ENCODE peak calls at places on chromosomes 11 and 22, in six cellular contexts. H is upper lobe of left lung, S is HepG2, R is K562, A is A549, P is GM12878. X is an unnamed sample.

GRCh38 chr11:76524919-76525318 is 80.1 kb downstream of the EMSY start:
- ATAC-seq in H (no peak), S (no peak), R (no peak), A (no peak), P (no peak), X (peak)

GRCh38 chr11:6825333-6825744 is 20.1 kb upstream of the OR10A5 start:
- ATAC-seq in H (peak), S (no peak), R (peak), A (no peak), P (peak), X (no peak)

GRCh38 chr22:50010676-50011446 is 1.7 kb downstream of the IL17REL start:
- ATAC-seq in H (no peak), S (no peak), R (no peak), A (no peak), P (peak), X (no peak)

GRCh38 chr11:111748035-111748804 is 18.0 kb downstream of the PPP2R1B start:
- ATAC-seq in H (no peak), S (peak), R (peak), A (peak), P (no peak), X (no peak)

GRCh38 chr11:25309818-25310217 is 813.0 kb downstream of the LUZP2 start:
- ATAC-seq in H (no peak), S (no peak), R (no peak), A (no peak), P (no peak), X (no peak)

GRCh38 chr22:19968450-19968891 is 26.9 kb upstream of the TXNRD2 start:
- ATAC-seq in H (no peak), S (no peak), R (no peak), A (no peak), P (no peak), X (no peak)

GRCh38 chr11:114080769-114081168 is 21.3 kb downstream of the ZBTB16 start:
- ATAC-seq in H (no peak), S (no peak), R (no peak), A (no peak), P (no peak), X (no peak)

GRCh38 chr22:27809700-27810365 is 8.3 kb upstream of the MN1 start:
- ATAC-seq in H (no peak), S (no peak), R (no peak), A (no peak), P (no peak), X (peak)

GRCh38 chr22:30474683-30475424 is 3.0 kb upstream of the SEC14L3 start:
- ATAC-seq in H (peak), S (no peak), R (no peak), A (no peak), P (no peak), X (no peak)

GRCh38 chr11:128689946-128690745 is 3.7 kb upstream of the FLI1 start:
- ATAC-seq in H (no peak), S (no peak), R (no peak), A (no peak), P (no peak), X (no peak)

GRCh38 chr11:508956-509355 is 1.9 kb upstream of the RNH1 start:
- ATAC-seq in H (no peak), S (no peak), R (no peak), A (no peak), P (no peak), X (no peak)

GRCh38 chr11:62104816-62105610 is 18.8 kb upstream of the INCENP start:
- ATAC-seq in H (peak), S (no peak), R (peak), A (no peak), P (no peak), X (peak)

GRCh38 chr11:130623909-130624668 is 175.6 kb downstream of the ADAMTS15 start:
- ATAC-seq in H (peak), S (no peak), R (no peak), A (peak), P (no peak), X (peak)

GRCh38 chr11:112769573-112769972 is 191.6 kb upstream of the NCAM1 start:
- ATAC-seq in H (no peak), S (no peak), R (no peak), A (no peak), P (no peak), X (no peak)

GRCh38 chr11:6606471-6607189 is 3.1 kb downstream of the ILK start:
- ATAC-seq in H (peak), S (peak), R (peak), A (peak), P (peak), X (peak)

GRCh38 chr11:8429483-8429882 is 164.5 kb downstream of the STK33 start:
- ATAC-seq in H (no peak), S (no peak), R (no peak), A (no peak), P (no peak), X (no peak)

GRCh38 chr11:69330330-69330729 is 36.4 kb downstream of the MYEOV start:
- ATAC-seq in H (no peak), S (no peak), R (no peak), A (no peak), P (no peak), X (no peak)

GRCh38 chr11:13850256-13851010 is 112.1 kb upstream of the SPON1 start:
- ATAC-seq in H (no peak), S (no peak), R (no peak), A (no peak), P (no peak), X (no peak)

GRCh38 chr11:110982214-110982613 is 263.3 kb upstream of the POU2AF2 start:
- ATAC-seq in H (no peak), S (no peak), R (no peak), A (no peak), P (no peak), X (no peak)

GRCh38 chr11:110287537-110287936 is 8.9 kb downstream of the RDX start:
- ATAC-seq in H (no peak), S (no peak), R (peak), A (no peak), P (peak), X (no peak)

GRCh38 chr22:25028841-25029141 is 76.3 kb downstream of the KIAA1671 start:
- ATAC-seq in H (no peak), S (no peak), R (peak), A (peak), P (no peak), X (no peak)

GRCh38 chr11:6587360-6587953 is 16.0 kb downstream of the RRP8 start:
- ATAC-seq in H (no peak), S (no peak), R (no peak), A (peak), P (no peak), X (peak)

GRCh38 chr11:61152816-61153592 is 8.2 kb downstream of the VPS37C start:
- ATAC-seq in H (no peak), S (no peak), R (peak), A (peak), P (no peak), X (peak)

GRCh38 chr22:45159652-45160462 is 3.9 kb upstream of the NUP50 start:
- ATAC-seq in H (no peak), S (peak), R (no peak), A (peak), P (no peak), X (no peak)

GRCh38 chr22:22380098-22381030 is 128.2 kb downstream of the ZNF280B start:
- ATAC-seq in H (peak), S (peak), R (peak), A (peak), P (peak), X (no peak)

GRCh38 chr11:71580057-71581003 is 2.3 kb downstream of the KRTAP5-11 start:
- ATAC-seq in H (peak), S (peak), R (peak), A (peak), P (peak), X (peak)

GRCh38 chr11:94853836-94854235 is 85.7 kb downstream of the AMOTL1 start:
- ATAC-seq in H (no peak), S (no peak), R (no peak), A (no peak), P (no peak), X (no peak)

GRCh38 chr11:70674605-70675004 is 276.3 kb downstream of the CTTN start:
- ATAC-seq in H (no peak), S (no peak), R (no peak), A (no peak), P (no peak), X (no peak)

GRCh38 chr11:76602431-76602861 is 68.1 kb downstream of the LRRC32 start:
- ATAC-seq in H (peak), S (no peak), R (peak), A (no peak), P (no peak), X (peak)

GRCh38 chr11:60119708-60120107 is 31.2 kb downstream of the MS4A2 start:
- ATAC-seq in H (no peak), S (no peak), R (no peak), A (no peak), P (no peak), X (no peak)

GRCh38 chr11:75495749-75496641 is 29.7 kb downstream of the GDPD5 start:
- ATAC-seq in H (no peak), S (peak), R (peak), A (peak), P (no peak), X (no peak)
- TF ChIP-seq CTCF in H (peak), S (peak), R (peak), A (peak), P (peak), X (no peak)

DNA sequence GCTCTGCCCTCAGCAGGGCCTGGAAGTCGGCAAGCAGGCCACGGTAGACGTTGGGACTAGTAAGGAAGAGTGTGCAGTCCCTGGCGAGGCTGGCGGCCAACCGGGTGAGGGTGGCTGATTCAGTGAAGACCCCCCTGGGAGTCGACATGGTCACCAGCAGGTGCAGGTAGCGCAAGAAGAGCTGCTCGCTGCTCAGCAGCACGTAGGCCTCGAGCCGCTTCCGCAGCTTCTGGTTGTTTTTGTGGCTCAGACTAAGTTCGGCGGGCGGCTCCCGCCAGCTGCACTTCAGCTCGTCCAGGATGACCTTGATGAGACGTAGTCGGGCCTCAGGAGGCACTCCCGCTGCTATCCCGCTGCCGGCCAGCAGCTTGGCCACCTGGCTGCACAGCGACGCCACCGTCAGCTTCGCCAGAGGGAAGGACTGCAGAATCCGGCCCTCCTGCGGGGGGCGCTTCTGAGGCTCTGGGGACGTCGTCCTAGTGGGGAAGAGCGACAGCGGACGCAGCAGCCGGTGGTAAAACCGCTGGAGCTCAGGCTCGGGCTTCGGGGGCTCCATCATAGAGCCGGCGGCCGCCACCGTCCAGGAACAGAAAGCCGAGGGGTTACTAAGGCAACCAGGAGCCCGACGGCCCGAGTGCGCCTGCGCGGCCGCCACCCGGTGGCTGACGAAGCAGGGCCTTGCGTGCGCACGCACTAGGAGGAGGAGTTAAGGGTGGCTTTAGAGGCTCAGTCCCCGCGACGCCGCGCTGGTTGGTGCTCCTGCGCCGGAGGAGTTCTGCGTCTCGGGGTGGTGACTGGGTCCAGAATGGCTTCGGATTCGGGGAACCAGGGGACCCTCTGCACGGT is at the start of the genes CCDC87 and CCS:
- ATAC-seq in H (peak), S (peak), R (peak), A (peak), P (peak), X (peak)
- TF ChIP-seq EP300 in H (no peak), S (no peak), R (no peak), A (no peak), P (no peak), X (no peak)

DNA sequence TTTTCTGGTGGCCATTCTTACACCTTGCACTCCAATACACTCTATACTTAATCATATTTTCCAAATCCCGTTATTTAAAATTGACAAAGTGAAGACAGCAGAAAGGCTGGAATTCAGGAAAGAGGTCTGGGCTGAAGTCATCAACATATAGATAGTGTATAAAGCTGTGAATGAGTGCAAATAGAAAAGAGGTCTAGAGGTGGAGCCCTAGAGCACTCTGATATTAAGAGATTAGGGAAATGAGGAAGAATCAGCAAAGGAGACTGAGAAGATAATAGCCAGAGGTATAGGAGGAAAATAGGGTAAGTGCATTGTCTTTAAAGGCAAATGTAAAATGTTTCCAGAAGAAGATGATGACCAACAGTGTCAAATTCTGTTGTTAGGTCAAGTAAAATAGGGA is 7.9 kb downstream of the CTR9 start:
- ATAC-seq in H (no peak), S (no peak), R (peak), A (peak), P (peak), X (no peak)
- TF ChIP-seq CTCF in H (no peak), S (no peak), R (peak), A (peak), P (no peak), X (no peak)

GRCh38 chr11:32952421-32952820 is 59.8 kb downstream of the QSER1 start:
- ATAC-seq in H (no peak), S (no peak), R (no peak), A (no peak), P (no peak), X (no peak)

GRCh38 chr11:32949739-32950138 is 57.1 kb downstream of the QSER1 start:
- ATAC-seq in H (no peak), S (no peak), R (no peak), A (no peak), P (no peak), X (no peak)

DNA sequence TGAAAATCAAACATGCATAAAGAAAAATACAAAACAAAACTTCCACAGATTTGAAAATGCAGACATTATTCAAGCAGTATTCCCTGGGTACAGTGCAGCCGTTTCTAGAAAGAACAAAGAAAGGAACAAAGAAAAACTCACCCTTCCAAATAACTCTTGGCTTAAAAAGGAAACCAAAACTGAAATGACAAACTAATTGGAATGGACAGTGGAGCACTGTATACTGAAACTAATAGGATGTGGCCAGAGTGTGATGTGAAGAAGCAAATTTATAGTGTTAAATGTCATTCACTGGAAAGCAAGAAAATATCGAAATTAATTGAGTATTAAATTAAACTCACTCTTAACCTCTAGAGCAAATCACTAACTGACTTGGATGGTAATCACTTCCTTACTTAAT is 55.4 kb downstream of the QSER1 start:
- ATAC-seq in H (no peak), S (no peak), R (no peak), A (no peak), P (peak), X (no peak)
- TF ChIP-seq EP300 in H (no peak), S (no peak), R (no peak), A (no peak), P (no peak), X (no peak)

X was measured in gastroesophageal sphincter.